ENCODE peak calls at places on chromosomes 1 and 21, in six cellular contexts. C is GM23338, W is heart right ventricle, B is adrenal gland, F is lung, G is heart left ventricle. Y is an unnamed sample.
A peak's percentile ranks its signal among the peaks of the same experiment; 100 is the strongest.

GRCh38 chr1:18211764-18212163 is 104.2 kb downstream of the IGSF21 start:
- DNase-seq in C (no peak), W (no peak), B (no peak), F (no peak), G (no peak), Y (no peak)

GRCh38 chr1:40143891-40144575 is 17.2 kb upstream of the RLF start:
- DNase-seq in B (peak; percentile 76), C (peak; percentile 97), F (peak; percentile 67), G (peak; percentile 31), W (peak; percentile 57), Y (peak; percentile 56)

GRCh38 chr1:55064071-55064581 is 24.8 kb downstream of the PCSK9 start:
- DNase-seq in G (peak; percentile 55), W (no peak), C (peak; percentile 63), F (no peak), B (no peak), Y (peak; percentile 60)

GRCh38 chr1:155698382-155699038 is 9.6 kb downstream of the DAP3 start:
- DNase-seq in C (peak; percentile 20), G (no peak), B (no peak), F (no peak), W (no peak), Y (no peak)

GRCh38 chr1:16012590-16013219 is 5.1 kb downstream of the HSPB7 start:
- DNase-seq in G (peak; percentile 86), B (peak; percentile 93), C (peak; percentile 96), W (peak; percentile 80), F (peak; percentile 60), Y (peak; percentile 95)

GRCh38 chr1:234581063-234581714 is 28.8 kb downstream of the IRF2BP2 start:
- DNase-seq in B (no peak), G (no peak), F (no peak), W (no peak), C (no peak), Y (no peak)

GRCh38 chr1:151680812-151681211 is 35.8 kb downstream of the CELF3 start:
- DNase-seq in G (no peak), C (no peak), F (no peak), B (no peak), W (no peak), Y (no peak)

GRCh38 chr1:194045416-194045815 is 859.0 kb upstream of the B3GALT2 start:
- DNase-seq in B (no peak), F (no peak), G (no peak), W (no peak), C (no peak), Y (no peak)

GRCh38 chr21:31624961-31625491 is 34.5 kb upstream of the SOD1 start:
- DNase-seq in B (no peak), F (no peak), W (no peak), C (no peak), G (no peak), Y (no peak)

GRCh38 chr21:36203603-36203889 is 46.9 kb downstream of the DOP1B start:
- DNase-seq in G (no peak), F (no peak), C (no peak), W (no peak), B (peak; percentile 52), Y (peak; percentile 79)

GRCh38 chr1:151615711-151616504 is 4.1 kb downstream of the SNX27 start:
- DNase-seq in C (no peak), F (no peak), B (no peak), G (no peak), W (no peak), Y (no peak)

GRCh38 chr1:78919150-78919549 is 87.4 kb downstream of the ADGRL4 start:
- DNase-seq in C (peak; percentile 28), W (no peak), F (no peak), B (no peak), G (no peak), Y (no peak)

GRCh38 chr1:247371801-247372259 is 40.2 kb upstream of the ZNF496 start:
- DNase-seq in G (no peak), B (no peak), C (no peak), F (no peak), W (no peak), Y (no peak)

GRCh38 chr1:175881571-175881970 is 138.2 kb upstream of the TNR start:
- DNase-seq in C (no peak), W (no peak), F (no peak), B (no peak), G (no peak), Y (no peak)

GRCh38 chr21:41761211-41762181 is 5.4 kb downstream of the RIPK4 start:
- DNase-seq in F (peak; percentile 68), C (peak; percentile 66), W (peak; percentile 18), B (peak; percentile 45), G (peak; percentile 64), Y (peak; percentile 66)

GRCh38 chr1:2800664-2801045 is 838 bp downstream of the TTC34 start:
- DNase-seq in F (no peak), B (no peak), C (no peak), G (no peak), W (no peak), Y (no peak)

GRCh38 chr21:37921091-37921490 is 4.8 kb upstream of the KCNJ6 start:
- DNase-seq in B (no peak), W (no peak), G (no peak), C (peak; percentile 31), F (no peak), Y (no peak)

GRCh38 chr1:162541619-162542141 is 19.8 kb upstream of the UAP1 start:
- DNase-seq in C (no peak), B (peak; percentile 33), W (peak; percentile 65), F (no peak), G (peak; percentile 76), Y (no peak)

GRCh38 chr1:24905979-24906720 is 23.9 kb downstream of the RUNX3 start:
- DNase-seq in F (no peak), W (no peak), G (no peak), B (no peak), C (no peak), Y (no peak)

GRCh38 chr1:67713071-67713806 is 28.2 kb downstream of the GADD45A start:
- DNase-seq in W (peak; percentile 35), B (peak; percentile 61), C (no peak), G (no peak), F (no peak), Y (no peak)

GRCh38 chr1:112706505-112707216 is at the start of gene RHOC:
- DNase-seq in C (peak; percentile 79), B (peak; percentile 73), F (peak; percentile 66), W (peak; percentile 78), G (peak; percentile 77), Y (peak; percentile 72)
- H3K27ac ChIP-seq in C (no peak within 1 kb of the TSS), B (peak within 1 kb of the TSS; percentile 92), F (peak within 1 kb of the TSS; percentile 87), W (peak within 1 kb of the TSS; percentile 100), G (peak within 1 kb of the TSS; percentile 96), Y (peak within 1 kb of the TSS; percentile 92)

DNA sequence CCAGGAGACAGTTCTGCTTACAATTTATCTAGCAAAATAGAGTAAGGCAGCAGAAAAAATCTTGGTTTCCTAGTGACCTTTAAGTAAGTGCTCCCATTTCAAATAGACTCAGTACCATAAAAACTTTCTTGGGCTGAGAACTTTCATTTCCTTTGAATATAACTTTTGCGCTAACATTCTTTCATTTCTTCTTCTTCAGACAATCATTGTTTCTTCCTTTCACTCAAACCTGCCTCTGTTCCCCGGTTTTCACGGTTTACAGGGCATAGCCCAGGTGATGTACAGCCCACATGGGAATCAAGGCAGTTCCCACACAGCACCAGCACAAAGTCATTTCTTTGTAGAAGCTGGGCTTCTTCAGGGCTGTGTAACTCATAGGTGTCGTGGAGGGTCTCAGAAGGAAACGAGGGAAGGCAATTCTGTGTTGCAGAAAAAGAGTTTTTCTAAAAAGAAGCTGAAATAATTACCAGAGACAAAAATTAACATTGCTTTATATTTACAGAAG is 611.6 kb downstream of the SMYD3 start:
- DNase-seq in B (no peak), G (no peak), C (no peak), W (no peak), F (no peak), Y (no peak)
- H3K4me1 ChIP-seq in B (no peaks in the 10 kb centered on the region), G (peaks cover 3% of the 10 kb centered on the region), C (no peaks in the 10 kb centered on the region), W (no peaks in the 10 kb centered on the region), F (no peaks in the 10 kb centered on the region), Y (no peaks in the 10 kb centered on the region)

GRCh38 chr1:26530898-26531598 is 1.5 kb downstream of the RPS6KA1 start:
- DNase-seq in G (no peak), B (peak; percentile 76), W (no peak), F (peak; percentile 89), C (peak; percentile 93), Y (peak; percentile 92)
- TF ChIP-seq CTCF in G (no peak), B (no peak), W (no peak), F (no peak), C (peak; percentile 52), Y (peak; percentile 85)

GRCh38 chr1:205667909-205668643 is 12.2 kb downstream of the SLC45A3 start:
- DNase-seq in C (no peak), W (no peak), G (no peak), F (no peak), B (no peak), Y (no peak)

GRCh38 chr1:205665216-205665757 is 15.0 kb downstream of the SLC45A3 start:
- DNase-seq in W (no peak), C (no peak), F (no peak), B (no peak), G (no peak), Y (no peak)

GRCh38 chr1:205664399-205665108 is 15.8 kb downstream of the SLC45A3 start:
- DNase-seq in C (no peak), W (no peak), F (no peak), G (no peak), B (no peak), Y (peak; percentile 68)

GRCh38 chr1:205668951-205669340 is 11.4 kb downstream of the SLC45A3 start:
- DNase-seq in B (no peak), C (no peak), W (no peak), F (no peak), G (no peak), Y (no peak)

DNA sequence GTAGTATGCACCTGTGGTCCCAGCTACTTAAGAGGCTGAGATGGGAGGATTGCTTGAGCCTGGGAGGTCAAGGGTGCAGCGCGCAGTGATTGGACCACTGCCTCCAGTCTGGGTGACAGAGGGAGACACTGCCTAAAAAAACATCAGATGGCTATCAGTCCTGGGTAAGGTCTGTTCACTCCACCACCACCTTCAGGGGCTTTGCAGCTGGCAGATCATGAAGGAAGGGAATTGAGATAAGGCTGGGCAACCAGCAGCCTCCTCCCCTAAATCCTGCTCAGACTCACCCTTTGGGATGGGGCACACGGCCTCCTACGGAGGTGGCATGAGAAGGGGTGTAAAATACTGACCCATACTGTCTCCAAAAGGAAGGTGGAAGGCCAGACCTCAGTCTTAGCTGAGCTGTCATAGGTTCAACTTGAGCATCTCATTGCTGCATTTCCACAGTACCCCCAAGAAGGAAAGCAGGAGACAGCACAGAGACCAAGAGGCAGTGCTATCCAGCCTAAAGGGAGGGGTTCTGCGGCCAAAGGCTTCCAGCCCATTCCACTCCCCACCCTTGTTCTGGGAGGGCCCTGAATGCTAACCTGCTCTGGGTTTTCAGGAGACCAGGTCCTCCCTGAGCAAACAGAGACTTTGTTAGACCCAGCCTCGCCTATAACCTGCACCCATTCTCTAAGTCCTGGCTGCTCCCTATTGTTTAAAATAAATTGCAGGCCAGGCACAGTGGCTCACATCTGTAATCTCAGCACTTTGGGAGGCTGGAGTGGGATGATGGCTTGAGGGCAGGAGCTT is 13.7 kb downstream of the SLC45A3 start:
- DNase-seq in W (no peak), B (no peak), G (no peak), F (no peak), C (no peak), Y (no peak)
- H3K27ac ChIP-seq in W (no peak overlapping the region), B (no peak overlapping the region), G (no peak overlapping the region), F (no peak overlapping the region), C (no peak overlapping the region), Y (no peak overlapping the region)